ENCODE peak calls at places on chromosomes 3 and 15, in seven cellular contexts. J is H1, E is GM12878, T is HCT116, V is K562, X is HepG2, F is SK-N-SH. U is an unnamed sample.

GRCh38 chr3:50213383-50213782 is 8.3 kb downstream of the SLC38A3 start:
- DNase-seq in F (no peak), E (no peak), X (no peak), J (no peak), V (no peak), T (no peak), U (no peak)

GRCh38 chr3:40308725-40309438 is 625 bp upstream of the EIF1B start:
- DNase-seq in V (no peak), E (no peak), T (no peak), X (no peak), J (no peak), F (no peak), U (no peak)

GRCh38 chr3:119827209-119827608 is 45.3 kb downstream of the NR1I2 start:
- DNase-seq in F (peak; percentile 48), V (no peak), E (no peak), J (no peak), T (no peak), X (no peak), U (no peak)

GRCh38 chr3:52194541-52195296 is 3.2 kb upstream of the ALAS1 start:
- DNase-seq in F (no peak), V (no peak), X (no peak), E (no peak), J (no peak), T (no peak), U (no peak)

GRCh38 chr3:183536238-183536880 is 19.1 kb downstream of the KLHL6 start:
- DNase-seq in T (no peak), X (no peak), J (no peak), V (peak; percentile 27), E (peak; percentile 82), F (no peak), U (no peak)

GRCh38 chr3:156602424-156602823 is 47.5 kb upstream of the SSR3 start:
- DNase-seq in T (no peak), F (no peak), J (no peak), E (peak; percentile 30), X (no peak), V (no peak), U (no peak)

GRCh38 chr3:95815828-95816227 is 998.6 kb upstream of the EPHA6 start:
- DNase-seq in E (no peak), X (no peak), T (no peak), J (no peak), V (no peak), F (no peak), U (no peak)

GRCh38 chr3:8822141-8822540 is 52.7 kb upstream of the OXTR start:
- DNase-seq in V (no peak), E (no peak), J (no peak), T (no peak), F (no peak), X (no peak), U (no peak)

GRCh38 chr3:187114511-187114910 is 24.8 kb downstream of the RPL39L start:
- DNase-seq in V (no peak), F (no peak), J (no peak), T (no peak), X (no peak), E (no peak), U (no peak)

GRCh38 chr3:127473244-127474024 is 117.1 kb downstream of the TPRA1 start:
- DNase-seq in F (peak; percentile 79), T (peak; percentile 27), J (peak; percentile 91), V (peak; percentile 40), E (no peak), X (peak; percentile 53), U (no peak)

GRCh38 chr3:113802795-113803455 is 35.7 kb upstream of the GRAMD1C start:
- DNase-seq in V (no peak), J (no peak), E (no peak), F (no peak), X (no peak), T (no peak), U (no peak)

GRCh38 chr15:60568301-60568742 is 89.4 kb upstream of the ICE2 start:
- DNase-seq in X (no peak), V (no peak), T (no peak), J (no peak), F (no peak), E (peak; percentile 87), U (no peak)

GRCh38 chr15:63601026-63601726 is 4.0 kb downstream of the FBXL22 start:
- DNase-seq in F (peak; percentile 77), E (no peak), V (no peak), X (no peak), J (peak; percentile 65), T (no peak), U (peak; percentile 35)

GRCh38 chr3:70358978-70359580 is 46.6 kb upstream of the MDFIC2 start:
- DNase-seq in X (peak; percentile 2), F (peak; percentile 14), E (no peak), V (peak; percentile 4), T (peak; percentile 0), J (no peak), U (peak; percentile 47)

GRCh38 chr15:70741107-70741511 is 22.2 kb downstream of the UACA start:
- DNase-seq in J (no peak), E (no peak), X (peak; percentile 55), T (peak; percentile 31), V (no peak), F (no peak), U (peak; percentile 63)

GRCh38 chr3:151908399-151908798 is 35.0 kb downstream of the SUCNR1 start:
- DNase-seq in V (no peak), F (no peak), T (no peak), J (no peak), E (no peak), X (no peak), U (no peak)

GRCh38 chr15:40421246-40422157 is 15.9 kb downstream of the IVD start:
- DNase-seq in E (no peak), T (peak; percentile 32), F (peak; percentile 91), J (peak; percentile 95), X (peak; percentile 37), V (peak; percentile 84), U (peak; percentile 84)

GRCh38 chr3:161342629-161343028 is 28.7 kb downstream of the SPTSSB start:
- DNase-seq in F (no peak), V (no peak), E (no peak), X (no peak), J (no peak), T (no peak), U (no peak)

GRCh38 chr15:96122077-96123027 is 208.1 kb upstream of the NR2F2 start:
- DNase-seq in F (no peak), E (no peak), X (peak; percentile 7), J (no peak), V (no peak), T (peak; percentile 41), U (no peak)

GRCh38 chr3:52277071-52277964 is 1.1 kb downstream of the WDR82 start:
- DNase-seq in T (no peak), E (no peak), X (peak; percentile 55), V (peak; percentile 48), F (peak; percentile 77), J (peak; percentile 61), U (no peak)

GRCh38 chr3:139774570-139775302 is 97.0 kb upstream of the NMNAT3 start:
- DNase-seq in X (no peak), J (peak; percentile 54), T (no peak), V (no peak), E (no peak), F (peak; percentile 36), U (no peak)

GRCh38 chr3:28326458-28326926 is 22.0 kb upstream of the ZCWPW2 start:
- DNase-seq in V (no peak), E (peak; percentile 38), X (no peak), J (no peak), T (no peak), F (no peak), U (no peak)

GRCh38 chr3:33417051-33417673 is 23.0 kb downstream of the UBP1 start:
- DNase-seq in X (no peak), T (no peak), F (no peak), V (no peak), J (no peak), E (no peak), U (no peak)

GRCh38 chr3:10557250-10557649 is 51.9 kb upstream of the ATP2B2 start:
- DNase-seq in X (no peak), J (peak; percentile 24), E (no peak), T (no peak), V (no peak), F (no peak), U (no peak)

GRCh38 chr15:96695426-96695825 is 364.9 kb downstream of the NR2F2 start:
- DNase-seq in T (no peak), F (no peak), V (no peak), E (no peak), J (no peak), X (no peak), U (no peak)

GRCh38 chr3:129131465-129132088 is 10.0 kb upstream of the RAB43 start:
- DNase-seq in V (no peak), X (no peak), F (no peak), T (no peak), E (no peak), J (no peak), U (no peak)
- TF ChIP-seq JUND in V (no peak), X (no peak), F (no peak), T (no peak), E (no peak), J (no peak), U (no peak)

GRCh38 chr15:36905908-36906307 is 194.4 kb downstream of the MEIS2 start:
- DNase-seq in E (no peak), J (no peak), X (no peak), V (no peak), T (no peak), F (no peak), U (no peak)
- TF ChIP-seq JUND in E (no peak), J (no peak), X (no peak), V (no peak), T (no peak), F (no peak), U (no peak)

GRCh38 chr3:17730318-17730967 is 12.0 kb downstream of the TBC1D5 start:
- DNase-seq in J (no peak), E (no peak), F (no peak), T (peak; percentile 53), X (peak; percentile 15), V (peak; percentile 86), U (no peak)
- TF ChIP-seq JUND in J (no peak), E (no peak), F (no peak), T (no peak), X (no peak), V (peak; percentile 85), U (no peak)

GRCh38 chr3:82229397-82229796 is 468.0 kb upstream of the GBE1 start:
- DNase-seq in E (peak; percentile 44), X (no peak), J (no peak), T (no peak), V (no peak), F (no peak), U (no peak)
- TF ChIP-seq JUND in E (no peak), X (no peak), J (no peak), T (no peak), V (no peak), F (no peak), U (no peak)

DNA sequence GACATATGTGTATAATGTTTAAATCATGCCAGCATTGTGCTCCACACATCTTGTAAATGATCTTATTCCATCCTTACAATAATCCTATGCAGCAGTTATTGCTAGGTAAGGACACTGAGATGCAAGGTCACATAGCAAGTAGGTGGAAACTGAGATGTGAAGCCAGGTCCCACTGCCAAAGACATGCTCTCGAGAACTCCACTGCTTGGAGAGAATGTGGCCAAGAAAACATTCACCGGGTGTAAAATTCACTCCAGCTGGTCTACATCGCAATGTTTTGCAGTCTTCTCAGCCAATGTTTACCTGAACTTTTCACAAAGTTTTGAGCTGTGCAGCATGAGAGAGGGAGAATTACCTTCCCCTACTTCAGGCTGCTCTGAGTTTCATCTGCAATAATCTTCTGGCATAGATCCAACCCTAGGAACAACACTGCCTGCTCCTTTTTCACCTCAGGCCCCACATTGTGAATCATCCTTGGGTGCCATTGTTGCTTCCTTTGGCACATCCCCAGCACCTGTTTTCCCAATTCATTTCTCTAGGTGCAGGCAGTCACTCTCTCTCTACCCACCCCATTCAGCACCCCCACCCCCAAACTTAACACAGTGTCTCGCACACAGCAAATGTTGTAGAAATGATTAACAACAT is 53.5 kb upstream of the PRTG start:
- DNase-seq in X (no peak), F (no peak), E (no peak), J (no peak), T (no peak), V (no peak), U (peak; percentile 19)
- TF ChIP-seq JUND in X (no peak), F (no peak), E (no peak), J (no peak), T (no peak), V (no peak), U (no peak)